ENCODE peak calls at places on chromosomes 1 and 21, in four cellular contexts. I is spleen, L is transverse colon, T is endothelial cell of umbilical vein. O is an unnamed sample.

GRCh38 chr1:162626089-162626488 is 6.2 kb upstream of the DDR2 start:
- DNase-seq in I (no peak), L (no peak), T (no peak), O (no peak)

GRCh38 chr1:66521736-66522365 is 12.1 kb upstream of the SGIP1 start:
- DNase-seq in I (no peak), L (no peak), T (peak), O (no peak)

GRCh38 chr1:93584238-93585003 is 97.2 kb downstream of the BCAR3 start:
- DNase-seq in I (peak), L (no peak), T (no peak), O (no peak)

GRCh38 chr1:98410082-98410481 is 251.4 kb upstream of the SNX7 start:
- DNase-seq in I (no peak), L (no peak), T (no peak), O (no peak)

GRCh38 chr1:234886081-234886874 is 242.4 kb downstream of the TOMM20 start:
- DNase-seq in I (no peak), L (no peak), T (no peak), O (no peak)

GRCh38 chr21:34845521-34846213 is 176.9 kb downstream of the CLIC6 start:
- DNase-seq in I (no peak), L (peak), T (peak), O (no peak)

GRCh38 chr1:78536427-78536826 is 45.7 kb downstream of the PTGFR start:
- DNase-seq in I (no peak), L (no peak), T (no peak), O (no peak)

GRCh38 chr1:33918368-33918767 is 54.5 kb downstream of the HMGB4 start:
- DNase-seq in I (no peak), L (no peak), T (no peak), O (no peak)

GRCh38 chr1:154697710-154698109 is 89.7 kb upstream of the ADAR start:
- DNase-seq in I (no peak), L (no peak), T (peak), O (no peak)

GRCh38 chr1:111967886-111968285 is 21.6 kb downstream of the KCND3 start:
- DNase-seq in I (peak), L (no peak), T (no peak), O (no peak)

GRCh38 chr1:7253988-7254587 is 468.8 kb downstream of the CAMTA1 start:
- DNase-seq in I (no peak), L (no peak), T (no peak), O (peak)

GRCh38 chr1:31377361-31377863 is 4.5 kb upstream of the FABP3 start:
- DNase-seq in I (no peak), L (no peak), T (no peak), O (no peak)

GRCh38 chr1:176601358-176601757 is 138.4 kb downstream of the PAPPA2 start:
- DNase-seq in I (no peak), L (no peak), T (no peak), O (no peak)
- TF ChIP-seq POLR2AphosphoS5 in I (no peak), L (no peak), T (no peak), O (no peak)

GRCh38 chr1:201791775-201792166 is 37.2 kb upstream of the IPO9 start:
- DNase-seq in I (no peak), L (no peak), T (peak), O (no peak)

GRCh38 chr1:201791051-201791774 is 37.7 kb upstream of the IPO9 start:
- DNase-seq in I (no peak), L (no peak), T (peak), O (no peak)

GRCh38 chr1:201793306-201793925 is 35.5 kb upstream of the IPO9 start:
- DNase-seq in I (no peak), L (no peak), T (no peak), O (no peak)

GRCh38 chr1:201795066-201795465 is 33.9 kb upstream of the IPO9 start:
- DNase-seq in I (no peak), L (no peak), T (peak), O (no peak)

GRCh38 chr1:201792534-201793305 is 36.2 kb upstream of the IPO9 start:
- DNase-seq in I (no peak), L (peak), T (peak), O (peak)
- TF ChIP-seq POLR2A in I (no peak), L (no peak), T (peak), O (no peak)

GRCh38 chr21:46128983-46129571 is 26.3 kb downstream of the FTCD start:
- DNase-seq in I (peak), L (no peak), T (no peak), O (no peak)
- H3K4me3 ChIP-seq in I (no peak), L (no peak), T (no peak), O (no peak)

GRCh38 chr1:110203021-110203661 is 7.0 kb upstream of the KCNC4 start:
- DNase-seq in I (no peak), L (peak), T (peak), O (no peak)

GRCh38 chr1:110198746-110199145 is 11.4 kb upstream of the KCNC4 start:
- DNase-seq in I (no peak), L (no peak), T (no peak), O (no peak)

GRCh38 chr1:110201157-110201825 is 8.8 kb upstream of the KCNC4 start:
- DNase-seq in I (no peak), L (no peak), T (no peak), O (no peak)

GRCh38 chr1:110200190-110200589 is 9.9 kb upstream of the KCNC4 start:
- DNase-seq in I (no peak), L (no peak), T (no peak), O (no peak)

DNA sequence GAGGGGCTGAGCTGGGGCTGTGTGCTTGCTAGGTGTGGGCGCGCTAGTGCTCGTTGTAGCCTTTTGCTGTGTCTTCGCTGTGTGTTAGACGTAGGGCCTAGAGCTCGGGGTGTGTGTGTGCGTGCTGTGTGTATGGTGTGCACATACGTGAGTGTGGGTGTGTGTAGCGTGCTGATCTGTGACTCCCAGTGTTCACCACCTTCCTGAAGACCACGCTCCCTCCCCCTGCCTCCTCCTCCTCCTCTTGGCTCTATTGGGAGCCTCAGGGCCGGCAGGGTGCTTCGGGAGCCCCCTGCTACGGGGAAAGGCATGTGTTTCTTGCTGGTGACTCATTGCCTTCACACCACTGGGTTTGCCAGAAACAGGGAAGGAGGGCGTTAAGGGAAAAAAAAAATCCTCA is 9.4 kb upstream of the KCNC4 start:
- DNase-seq in I (no peak), L (no peak), T (no peak), O (no peak)
- TF ChIP-seq POLR2AphosphoS5 in I (no peak), L (no peak), T (no peak), O (no peak)

GRCh38 chr1:156592910-156593732 is 1.5 kb downstream of the NAXE start:
- DNase-seq in I (no peak), L (no peak), T (peak), O (no peak)
- TF ChIP-seq POLR2A in I (no peak), L (no peak), T (no peak), O (no peak)

DNA sequence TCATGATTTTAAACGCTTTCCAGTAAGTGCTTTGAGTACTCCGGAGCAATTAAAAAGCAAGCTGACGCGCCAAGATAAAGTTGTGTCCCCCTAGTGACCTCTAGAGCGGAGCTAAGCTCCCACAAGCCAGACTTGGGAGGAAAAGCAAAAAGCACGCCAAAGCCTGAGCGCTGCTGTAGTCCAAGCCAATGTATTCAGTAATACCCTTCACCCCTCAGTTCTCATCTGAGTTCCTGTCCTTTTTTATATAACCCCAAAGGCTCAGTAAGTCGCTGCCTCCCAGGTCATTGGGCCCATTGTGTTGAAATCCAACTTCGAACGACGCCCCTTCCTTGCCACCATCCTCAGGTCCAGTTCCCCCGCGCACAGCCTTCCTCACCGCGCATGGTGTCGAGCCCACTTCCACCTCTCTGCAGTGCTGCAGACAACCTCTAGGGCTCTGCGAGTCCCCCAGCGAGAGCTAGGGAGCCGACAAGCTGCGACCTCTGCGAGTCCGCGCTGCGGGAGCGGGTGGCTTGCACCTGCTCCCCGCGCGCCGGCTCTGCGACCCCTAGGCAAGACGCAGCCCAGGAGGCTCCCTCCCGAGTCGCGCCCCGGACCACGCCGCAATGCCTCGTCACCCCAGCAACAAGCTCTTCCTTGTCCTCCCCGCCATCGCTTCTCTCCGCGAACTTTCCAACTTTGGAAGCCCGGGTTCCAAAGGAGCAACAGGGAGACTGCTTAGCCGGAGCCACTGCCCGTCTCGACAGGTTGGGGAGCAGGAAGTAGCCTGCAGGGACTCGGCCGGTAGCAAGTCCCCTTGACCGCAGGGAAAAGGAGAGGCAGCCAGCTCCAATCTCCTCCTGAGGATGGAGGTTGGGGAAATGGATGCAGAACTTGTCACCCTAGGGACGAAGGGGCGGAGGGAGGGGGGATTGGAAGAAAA is 3.8 kb upstream of the SLC44A5 start:
- DNase-seq in I (peak), L (peak), T (peak), O (no peak)
- H3K4me3 ChIP-seq in I (peak), L (no peak), T (peak), O (peak)

GRCh38 chr1:44806025-44806703 is 987 bp downstream of the DYNLT4 start:
- DNase-seq in I (peak), L (peak), T (no peak), O (no peak)

GRCh38 chr1:44808063-44808937 is at the start of gene BTBD19:
- DNase-seq in I (peak), L (peak), T (peak), O (no peak)

GRCh38 chr1:44805311-44806024 is 1.7 kb downstream of the DYNLT4 start:
- DNase-seq in I (peak), L (no peak), T (no peak), O (no peak)

GRCh38 chr1:44807364-44808062 is 362 bp upstream of the DYNLT4 start:
- DNase-seq in I (peak), L (peak), T (peak), O (peak)

GRCh38 chr1:44806704-44807363 is at the start of gene DYNLT4:
- DNase-seq in I (peak), L (no peak), T (no peak), O (no peak)
- TF ChIP-seq POLR2AphosphoS5 in I (no peak), L (no peak), T (no peak), O (no peak)

GRCh38 chr1:54764132-54764921 is at the start of gene PARS2:
- DNase-seq in I (peak), L (peak), T (peak), O (peak)
- TF ChIP-seq POLR2A in I (peak), L (peak), T (peak), O (peak)

O was measured in esophagus muscularis mucosa.